ENCODE peak calls at places on chromosomes 2 and 18, in nine cellular contexts. M is HepG2, I is A549, E is tibial nerve, N is suprapubic skin, B is K562, K is transverse colon, P is sigmoid colon, L is stomach. D is an unnamed sample.

GRCh38 chr2:65055427-65056214 is 595 bp upstream of the CEP68 start:
- DNase-seq in M (no peak), L (peak; percentile 68), B (peak; percentile 54), K (peak; percentile 77), E (peak; percentile 27), N (peak; percentile 88), P (no peak), I (no peak), D (no peak)

GRCh38 chr2:170823800-170824153 is 7.1 kb downstream of the GAD1 start:
- DNase-seq in N (no peak), I (no peak), L (no peak), E (no peak), B (no peak), K (no peak), M (no peak), P (no peak), D (no peak)

GRCh38 chr2:105504459-105504858 is 105.6 kb upstream of the FHL2 start:
- DNase-seq in L (no peak), B (no peak), K (no peak), E (no peak), I (no peak), M (no peak), P (no peak), N (no peak), D (no peak)

GRCh38 chr2:74707837-74708236 is 53.8 kb downstream of the SEMA4F start:
- DNase-seq in B (no peak), E (no peak), I (no peak), K (no peak), P (no peak), L (no peak), M (no peak), N (no peak), D (peak; percentile 76)

GRCh38 chr2:233208382-233209116 is 42.9 kb upstream of the ATG16L1 start:
- DNase-seq in K (no peak), L (no peak), M (peak; percentile 59), N (no peak), P (no peak), B (no peak), I (peak; percentile 31), E (no peak), D (no peak)

GRCh38 chr2:31324000-31324633 is 90.2 kb downstream of the EHD3 start:
- DNase-seq in M (no peak), B (no peak), I (no peak), E (no peak), L (no peak), K (no peak), P (no peak), N (no peak), D (no peak)

GRCh38 chr2:46030330-46030729 is 266.9 kb upstream of the EPAS1 start:
- DNase-seq in N (no peak), P (no peak), E (no peak), M (no peak), K (no peak), L (no peak), B (no peak), I (no peak), D (no peak)

GRCh38 chr2:43050866-43051265 is 175.5 kb downstream of the ZFP36L2 start:
- DNase-seq in E (no peak), L (peak; percentile 45), N (no peak), B (no peak), K (no peak), I (no peak), M (no peak), P (peak; percentile 36), D (no peak)

GRCh38 chr2:40760071-40760666 is 308.3 kb upstream of the SLC8A1 start:
- DNase-seq in K (peak; percentile 7), N (no peak), L (no peak), M (peak; percentile 35), I (peak; percentile 55), P (peak; percentile 72), E (no peak), B (peak; percentile 4), D (no peak)

GRCh38 chr2:49154891-49155290 is 576 bp upstream of the FSHR start:
- DNase-seq in E (no peak), P (no peak), B (no peak), L (no peak), I (no peak), M (no peak), K (no peak), N (no peak), D (no peak)

GRCh38 chr2:121746071-121746578 is 9.3 kb upstream of the TSN start:
- DNase-seq in I (no peak), K (no peak), L (no peak), P (no peak), B (no peak), M (no peak), E (no peak), N (no peak), D (no peak)

GRCh38 chr2:104849036-104849551 is 4.8 kb upstream of the POU3F3 start:
- DNase-seq in M (no peak), K (no peak), E (no peak), N (no peak), I (no peak), B (no peak), L (no peak), P (no peak), D (no peak)

GRCh38 chr18:57121542-57122112 is 25.3 kb upstream of the BOD1L2 start:
- DNase-seq in L (no peak), N (no peak), E (no peak), K (no peak), B (no peak), P (no peak), M (no peak), I (no peak), D (peak; percentile 68)
- H3K4me3 ChIP-seq in L (no peak overlapping the region), N (no peak overlapping the region), E (no peak overlapping the region), K (no peak overlapping the region), B (peak overlapping the region; percentile 8), P (no peak overlapping the region), M (no peak overlapping the region), I (no peak overlapping the region), D (no peak overlapping the region)

GRCh38 chr2:113754989-113755689 is 1.3 kb downstream of the SLC35F5 start:
- DNase-seq in L (no peak), B (no peak), M (peak; percentile 43), I (peak; percentile 12), P (no peak), N (no peak), K (no peak), E (no peak), D (no peak)

GRCh38 chr2:113757059-113757657 is 716 bp upstream of the SLC35F5 start:
- DNase-seq in K (peak; percentile 21), M (peak; percentile 23), I (no peak), E (no peak), P (no peak), L (no peak), N (no peak), B (no peak), D (no peak)

GRCh38 chr2:113754160-113754559 is 2.3 kb downstream of the SLC35F5 start:
- DNase-seq in N (no peak), B (no peak), L (no peak), K (no peak), M (no peak), P (no peak), I (no peak), E (no peak), D (no peak)

GRCh38 chr2:113755690-113756063 is 765 bp downstream of the SLC35F5 start:
- DNase-seq in E (no peak), B (no peak), L (no peak), M (peak; percentile 12), N (no peak), P (no peak), I (peak; percentile 10), K (peak; percentile 11), D (no peak)

DNA sequence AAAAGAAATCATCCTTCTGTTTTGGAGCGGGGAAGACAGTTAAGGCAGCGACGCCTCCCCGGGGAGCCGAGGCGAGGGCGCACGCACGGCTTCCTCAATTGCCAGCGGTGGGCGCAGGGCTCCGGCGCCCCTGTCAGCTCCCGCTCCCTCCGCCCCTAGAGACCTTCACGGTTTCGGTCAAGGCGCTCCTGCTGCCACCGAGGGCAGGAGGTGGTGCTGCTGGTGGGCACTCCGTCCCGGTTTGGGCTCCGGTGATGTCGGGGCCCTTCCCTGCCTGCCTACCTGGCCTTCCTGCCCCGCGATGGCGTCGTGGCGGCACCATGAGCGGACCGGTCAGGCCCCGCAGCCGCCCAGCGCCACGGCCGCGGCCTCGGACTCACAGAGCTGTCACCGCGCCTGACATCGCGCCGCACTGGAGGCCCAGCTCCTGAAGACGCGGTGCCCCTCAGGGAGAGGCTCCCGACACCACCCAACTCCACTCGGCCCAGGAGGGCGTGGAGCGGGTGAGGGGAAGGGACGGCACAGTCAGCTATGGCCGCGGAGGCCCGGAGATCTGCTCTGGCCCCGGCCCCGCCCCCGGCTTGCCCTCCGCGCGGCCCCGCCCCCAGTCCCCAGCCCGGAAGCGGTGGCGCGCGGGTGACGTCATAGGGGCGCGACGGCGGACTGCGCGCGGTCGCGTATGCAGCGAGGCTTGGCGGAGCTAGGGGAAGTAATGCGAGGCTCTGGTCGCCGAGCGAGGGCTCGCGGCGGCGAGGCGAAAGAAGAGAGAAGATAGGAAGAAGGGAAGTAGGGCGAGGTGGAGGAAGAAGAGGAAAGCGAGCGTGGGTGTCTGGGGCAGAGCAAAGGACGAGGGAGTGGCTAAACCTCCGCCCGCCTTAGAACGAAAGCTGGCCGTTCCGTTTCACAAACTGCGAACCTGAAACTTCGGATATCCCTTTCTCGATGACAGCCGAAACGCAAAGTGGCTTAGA is at the start of gene SLC35F5:
- DNase-seq in K (peak; percentile 95), E (peak; percentile 90), P (peak; percentile 94), L (peak; percentile 95), M (peak; percentile 83), N (peak; percentile 93), I (peak; percentile 91), B (peak; percentile 94), D (peak; percentile 100)
- TF ChIP-seq POLR2A in K (peak; percentile 97), E (peak; percentile 72), P (peak; percentile 89), L (peak; percentile 87), M (peak; percentile 98), N (peak; percentile 86), I (peak; percentile 80), B (peak; percentile 98), D (peak; percentile 83)

DNA sequence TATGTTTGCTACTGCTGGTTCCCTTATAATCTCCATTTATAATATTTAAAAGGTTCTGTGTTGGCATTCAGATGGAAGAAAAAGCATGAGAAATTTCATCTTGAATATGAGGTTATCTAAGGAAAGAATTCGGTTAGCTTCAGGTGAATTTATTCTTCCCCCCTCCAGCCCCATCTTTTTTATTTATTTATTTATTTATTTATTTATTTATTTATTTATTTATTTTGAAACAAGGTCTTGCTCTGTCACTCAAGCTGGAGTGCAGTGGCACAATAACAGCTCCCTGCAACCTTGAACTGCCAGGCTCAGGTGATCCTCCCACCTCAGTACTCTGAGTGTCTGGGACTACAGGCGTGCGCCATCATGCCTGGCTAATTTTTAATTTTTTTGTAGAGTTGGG is 95.5 kb upstream of the VWC2L start:
- DNase-seq in E (no peak), K (no peak), L (no peak), B (no peak), I (no peak), P (no peak), M (no peak), N (no peak), D (no peak)
- TF ChIP-seq EP300 in E (no peak), K (no peak), L (no peak), B (no peak), I (no peak), P (no peak), M (no peak), N (no peak), D (no peak)

DNA sequence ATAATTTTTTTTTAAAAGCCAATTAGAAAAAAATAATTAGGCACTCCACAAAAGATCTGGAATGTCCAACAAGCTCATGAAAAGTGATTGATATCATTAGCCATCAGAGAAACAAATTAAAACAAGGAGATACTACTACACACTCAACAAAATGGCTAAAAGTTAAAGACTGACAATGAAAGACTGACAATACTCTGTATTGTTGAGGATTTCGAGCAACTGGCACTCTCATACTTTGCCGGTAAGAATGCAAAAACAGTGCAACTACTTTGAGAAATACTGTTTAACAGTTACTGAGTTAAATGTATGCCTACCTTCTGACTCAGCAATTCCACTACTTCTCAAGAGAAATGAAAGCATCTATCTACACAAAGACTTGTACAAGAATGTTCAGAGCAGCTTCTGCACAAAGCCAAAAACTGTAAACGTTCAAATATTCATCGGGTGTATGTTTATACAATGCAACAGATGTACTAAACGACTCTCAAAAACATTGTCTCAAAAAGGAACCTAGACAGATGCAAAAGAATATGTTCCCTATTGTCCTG is 1.9 kb downstream of the INO80C start:
- DNase-seq in E (no peak), B (no peak), P (no peak), N (no peak), I (no peak), M (no peak), K (no peak), L (no peak), D (no peak)
- H3K4me3 ChIP-seq in E (no peak overlapping the region), B (peak overlapping the region; percentile 70), P (no peak overlapping the region), N (no peak overlapping the region), I (no peak overlapping the region), M (no peak overlapping the region), K (no peak overlapping the region), L (no peak overlapping the region), D (no peak overlapping the region)